ENCODE peak calls at places on chromosomes 6 and 20, in seven cellular contexts. V is pancreas; I is dermis microvascular lymphatic vessel endothelial cell; E is fibroblast of the aortic adventitia; R is NCI-H460; P is stimulated activated CD4-positive, alpha-beta T cell treated with anti-CD3 and anti-CD28 coated beads, Interleukin-15, amount 100 ng/mL, for 24 hours; D is posterior cingulate gyrus. F is an unnamed sample.
A peak's percentile ranks its signal among the peaks of the same experiment; 100 is the strongest.

GRCh38 chr20:48620112-48620485 is 207.7 kb downstream of the PREX1 start:
- DNase-seq in V (no peak), I (no peak), E (no peak), R (no peak), P (no peak), D (no peak), F (no peak)

GRCh38 chr6:35026434-35027222 is 114.5 kb downstream of the TCP11 start:
- DNase-seq in V (no peak), I (peak; percentile 68), E (peak; percentile 46), R (no peak), P (no peak), D (no peak), F (no peak)

GRCh38 chr20:46673394-46674252 is 15.6 kb downstream of the TP53RK start:
- DNase-seq in V (no peak), I (no peak), E (no peak), R (no peak), P (no peak), D (no peak), F (no peak)

GRCh38 chr6:147564556-147564955 is 56.1 kb downstream of the SAMD5 start:
- DNase-seq in V (no peak), I (no peak), E (no peak), R (no peak), P (no peak), D (no peak), F (no peak)

GRCh38 chr6:6005467-6006427 is 978 bp downstream of the NRN1 start:
- DNase-seq in V (no peak), I (no peak), E (no peak), R (no peak), P (no peak), D (no peak), F (no peak)

GRCh38 chr6:106102967-106103727 is 17.0 kb downstream of the PRDM1 start:
- DNase-seq in V (no peak), I (no peak), E (no peak), R (no peak), P (no peak), D (no peak), F (no peak)

GRCh38 chr6:167233490-167233889 is 57.6 kb upstream of the UNC93A start:
- DNase-seq in V (no peak), I (no peak), E (no peak), R (no peak), P (no peak), D (no peak), F (no peak)

GRCh38 chr6:109449064-109449788 is 6.3 kb downstream of the MICAL1 start:
- DNase-seq in V (no peak), I (no peak), E (no peak), R (no peak), P (no peak), D (no peak), F (no peak)

GRCh38 chr6:40714143-40714542 is 127.0 kb upstream of the LRFN2 start:
- DNase-seq in V (no peak), I (no peak), E (no peak), R (no peak), P (no peak), D (no peak), F (no peak)

GRCh38 chr6:3240595-3240994 is 13.1 kb upstream of the TUBB2B start:
- DNase-seq in V (no peak), I (no peak), E (no peak), R (no peak), P (no peak), D (no peak), F (no peak)

GRCh38 chr6:63448229-63448628 is 124.1 kb upstream of the LOC128125822 start:
- DNase-seq in V (no peak), I (no peak), E (no peak), R (no peak), P (no peak), D (no peak), F (no peak)

GRCh38 chr6:106084106-106084963 is 1.8 kb upstream of the PRDM1 start:
- DNase-seq in V (no peak), I (peak; percentile 31), E (peak; percentile 83), R (no peak), P (no peak), D (no peak), F (peak; percentile 52)

GRCh38 chr6:109369724-109370123 is 12.5 kb downstream of the CD164 start:
- DNase-seq in V (no peak), I (no peak), E (no peak), R (no peak), P (no peak), D (no peak), F (no peak)

GRCh38 chr6:112409311-112409710 is 62.2 kb downstream of the RFPL4B start:
- DNase-seq in V (no peak), I (no peak), E (no peak), R (no peak), P (no peak), D (no peak), F (no peak)

GRCh38 chr6:127207591-127208120 is 59.0 kb upstream of the RNF146 start:
- DNase-seq in V (no peak), I (peak; percentile 94), E (peak; percentile 57), R (no peak), P (no peak), D (no peak), F (no peak)

GRCh38 chr6:168039849-168040248 is 39.2 kb downstream of the FRMD1 start:
- DNase-seq in V (no peak), I (no peak), E (no peak), R (no peak), P (no peak), D (no peak), F (no peak)

GRCh38 chr6:107082045-107082444 is 33.3 kb downstream of the BEND3 start:
- DNase-seq in V (no peak), I (no peak), E (no peak), R (no peak), P (no peak), D (no peak), F (no peak)

GRCh38 chr6:22716721-22717120 is 147.4 kb downstream of the HDGFL1 start:
- DNase-seq in V (no peak), I (no peak), E (no peak), R (no peak), P (no peak), D (no peak), F (no peak)

GRCh38 chr20:4009305-4009704 is 6.1 kb downstream of the RNF24 start:
- DNase-seq in V (no peak), I (no peak), E (no peak), R (no peak), P (no peak), D (no peak), F (no peak)

GRCh38 chr20:61933951-61934715 is 131.5 kb downstream of the TAF4 start:
- DNase-seq in V (no peak), I (no peak), E (no peak), R (no peak), P (no peak), D (no peak), F (no peak)

GRCh38 chr6:126625019-126625418 is 285.1 kb downstream of the CENPW start:
- DNase-seq in V (no peak), I (peak; percentile 34), E (peak; percentile 63), R (peak; percentile 7), P (no peak), D (no peak), F (no peak)

GRCh38 chr6:25392372-25392771 is 113.2 kb downstream of the CARMIL1 start:
- DNase-seq in V (no peak), I (no peak), E (no peak), R (no peak), P (no peak), D (no peak), F (no peak)

GRCh38 chr6:138430361-138431145 is 26.5 kb downstream of the HEBP2 start:
- DNase-seq in V (no peak), I (no peak), E (no peak), R (no peak), P (no peak), D (peak; percentile 50), F (no peak)

GRCh38 chr6:1600063-1600763 is 9.5 kb upstream of the FOXC1 start:
- DNase-seq in V (no peak), I (no peak), E (no peak), R (no peak), P (no peak), D (no peak), F (no peak)

GRCh38 chr20:9294081-9294480 is 220.3 kb upstream of the LAMP5 start:
- DNase-seq in V (no peak), I (no peak), E (no peak), R (peak; percentile 21), P (no peak), D (no peak), F (no peak)

GRCh38 chr6:104789770-104790190 is 69.9 kb downstream of the HACE1 start:
- DNase-seq in V (no peak), I (peak; percentile 45), E (peak; percentile 55), R (peak; percentile 17), P (peak; percentile 16), D (no peak), F (peak; percentile 9)

GRCh38 chr6:24763578-24763977 is 11.2 kb upstream of the GMNN start:
- DNase-seq in V (peak; percentile 44), I (no peak), E (no peak), R (no peak), P (no peak), D (no peak), F (no peak)

GRCh38 chr6:29884261-29884660 is 56.6 kb downstream of the HLA-G start:
- DNase-seq in V (no peak), I (no peak), E (no peak), R (no peak), P (no peak), D (no peak), F (no peak)

F was measured in GM06990.